ENCODE peak calls at places on chromosomes 11 and 22, in six cellular contexts. J, N, S, T, O and X are unnamed samples.

GRCh38 chr11:126595560-126595959 is 240.1 kb downstream of the ST3GAL4 start:
- DNase-seq in J (no peak), N (no peak), S (no peak), T (no peak), O (no peak), X (no peak)

GRCh38 chr22:29784451-29785361 is 17.5 kb downstream of the UQCR10 start:
- DNase-seq in J (peak; percentile 33), N (no peak), S (no peak), T (no peak), O (no peak), X (no peak)

GRCh38 chr11:3642071-3642951 is 519 bp upstream of the ART5 start:
- DNase-seq in J (peak; percentile 69), N (peak; percentile 52), S (peak; percentile 97), T (peak; percentile 97), O (peak; percentile 37), X (no peak)

GRCh38 chr11:28393348-28393747 is 285.2 kb downstream of the METTL15 start:
- DNase-seq in J (no peak), N (no peak), S (no peak), T (no peak), O (no peak), X (no peak)

GRCh38 chr11:57566564-57567209 is 785 bp downstream of the UBE2L6 start:
- DNase-seq in J (peak; percentile 55), N (no peak), S (no peak), T (no peak), O (no peak), X (no peak)

GRCh38 chr11:71222318-71223080 is 29.9 kb downstream of the SHANK2 start:
- DNase-seq in J (no peak), N (no peak), S (no peak), T (no peak), O (no peak), X (no peak)

GRCh38 chr11:103220133-103220532 is 110.9 kb downstream of the DYNC2H1 start:
- DNase-seq in J (no peak), N (no peak), S (no peak), T (no peak), O (no peak), X (no peak)

GRCh38 chr11:118530180-118530682 is 761 bp upstream of the TMEM25 start:
- DNase-seq in J (peak; percentile 46), N (peak; percentile 48), S (no peak), T (no peak), O (no peak), X (no peak)

GRCh38 chr11:68551223-68551622 is 90.7 kb downstream of the PPP6R3 start:
- DNase-seq in J (peak; percentile 7), N (no peak), S (no peak), T (no peak), O (no peak), X (no peak)

GRCh38 chr11:1866776-1867175 is 13.9 kb downstream of the LSP1 start:
- DNase-seq in J (no peak), N (no peak), S (no peak), T (no peak), O (no peak), X (no peak)

GRCh38 chr11:45106440-45106839 is 40.0 kb upstream of the PRDM11 start:
- DNase-seq in J (no peak), N (no peak), S (no peak), T (no peak), O (no peak), X (no peak)

GRCh38 chr22:20979940-20980453 is 2.1 kb upstream of the LZTR1 start:
- DNase-seq in J (no peak), N (no peak), S (no peak), T (peak; percentile 15), O (no peak), X (no peak)

GRCh38 chr11:66868726-66869291 is 11.9 kb downstream of the LRFN4 start:
- DNase-seq in J (no peak), N (peak; percentile 87), S (peak; percentile 94), T (peak; percentile 86), O (peak; percentile 74), X (peak; percentile 93)

GRCh38 chr22:45237065-45237990 is 3.4 kb downstream of the KIAA0930 start:
- DNase-seq in J (no peak), N (no peak), S (no peak), T (no peak), O (no peak), X (no peak)

GRCh38 chr11:69215216-69215615 is 59.5 kb downstream of the SMIM38 start:
- DNase-seq in J (no peak), N (no peak), S (no peak), T (no peak), O (no peak), X (no peak)

GRCh38 chr11:1847006-1847735 is 5.7 kb upstream of the LSP1 start:
- DNase-seq in J (no peak), N (no peak), S (no peak), T (no peak), O (no peak), X (no peak)

GRCh38 chr11:120273432-120273831 is 33.5 kb downstream of the POU2F3 start:
- DNase-seq in J (peak; percentile 82), N (no peak), S (no peak), T (no peak), O (peak; percentile 56), X (no peak)

GRCh38 chr11:121810291-121810690 is 305.7 kb downstream of the BLID start:
- DNase-seq in J (peak; percentile 95), N (peak; percentile 73), S (no peak), T (no peak), O (no peak), X (no peak)

DNA sequence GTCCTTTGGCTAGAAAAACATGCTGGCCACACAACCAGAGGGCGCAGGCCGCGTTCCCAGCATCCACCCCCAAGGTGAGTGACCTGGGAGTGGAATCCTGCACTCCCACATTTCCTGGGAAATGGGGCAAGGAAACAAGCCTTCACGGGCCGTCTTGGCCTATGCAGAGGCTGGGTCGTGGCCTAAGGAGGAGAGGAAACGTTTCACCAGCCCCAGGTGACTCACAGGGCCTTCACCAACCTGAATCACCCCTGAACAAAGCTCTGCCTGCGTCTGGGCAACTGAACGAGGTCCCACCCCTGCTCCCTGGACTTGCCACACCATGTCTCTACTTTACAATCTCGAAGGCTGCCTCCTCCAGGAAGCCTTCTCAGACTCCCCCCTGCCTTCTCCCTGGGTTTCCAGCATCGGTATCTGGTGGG is 13.2 kb downstream of the MYH9 start:
- DNase-seq in J (peak; percentile 92), N (peak; percentile 84), S (no peak), T (no peak), O (peak; percentile 96), X (no peak)
- H3F3A ChIP-seq in J (peaks cover 65% of the 10 kb centered on the region), N (no peaks in the 10 kb centered on the region), S (peaks cover 19% of the 10 kb centered on the region), T (peaks cover 34% of the 10 kb centered on the region), O (peaks cover 97% of the 10 kb centered on the region), X (peaks cover 33% of the 10 kb centered on the region)

DNA sequence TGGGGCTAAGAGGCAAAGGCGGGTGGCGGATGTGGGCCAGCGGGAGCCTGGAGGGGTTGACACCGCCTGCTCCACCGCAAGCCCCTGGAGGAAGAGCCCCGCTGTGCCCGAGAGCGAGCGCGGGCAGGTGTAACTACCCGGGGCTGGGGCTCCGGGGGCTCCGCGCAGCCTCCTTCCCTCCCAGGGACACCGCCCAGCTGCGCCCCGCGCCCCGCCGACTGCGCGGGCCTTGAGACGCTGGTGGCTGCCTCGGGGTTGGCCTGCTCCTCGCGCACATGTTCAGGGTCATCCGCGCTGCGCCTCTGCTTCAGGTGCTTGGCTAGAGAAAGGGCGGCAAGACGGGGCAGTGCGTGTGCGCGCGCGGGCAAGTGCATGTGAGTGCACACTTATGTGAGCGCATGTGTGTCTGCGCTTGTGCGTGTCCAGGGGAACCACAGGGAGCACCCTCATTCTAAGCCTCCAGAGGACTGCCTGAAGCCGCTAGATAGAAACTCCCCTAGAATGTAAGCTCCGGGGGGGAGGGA is 197.5 kb upstream of the TMEM45B start:
- DNase-seq in J (no peak), N (no peak), S (peak; percentile 24), T (no peak), O (no peak), X (no peak)
- TF ChIP-seq EZH2 in J (no peak), N (no peak), S (no peak), T (no peak), O (no peak), X (no peak)

GRCh38 chr11:86519064-86519911 is 144.6 kb downstream of the CCDC81 start:
- DNase-seq in J (peak; percentile 79), N (no peak), S (no peak), T (no peak), O (no peak), X (no peak)
- H3F3A ChIP-seq in J (peaks cover 40% of the 10 kb centered on the region), N (no peaks in the 10 kb centered on the region), S (no peaks in the 10 kb centered on the region), T (no peaks in the 10 kb centered on the region), O (peaks cover 38% of the 10 kb centered on the region), X (no peaks in the 10 kb centered on the region)

GRCh38 chr11:75242722-75243600 is 2.4 kb downstream of the TPBGL start:
- DNase-seq in J (no peak), N (no peak), S (no peak), T (no peak), O (no peak), X (no peak)

GRCh38 chr11:75241036-75241905 is 697 bp downstream of the TPBGL start:
- DNase-seq in J (peak; percentile 94), N (peak; percentile 94), S (peak; percentile 84), T (peak; percentile 95), O (no peak), X (peak; percentile 80)

GRCh38 chr11:75240381-75241035 is at the start of gene TPBGL:
- DNase-seq in J (peak; percentile 5), N (no peak), S (peak; percentile 65), T (peak; percentile 70), O (no peak), X (no peak)

GRCh38 chr11:75244052-75244814 is 3.7 kb downstream of the TPBGL start:
- DNase-seq in J (no peak), N (no peak), S (no peak), T (no peak), O (no peak), X (no peak)

GRCh38 chr11:75241906-75242644 is 1.5 kb downstream of the TPBGL start:
- DNase-seq in J (peak; percentile 13), N (no peak), S (peak; percentile 34), T (no peak), O (no peak), X (no peak)
- TF ChIP-seq EZH2 in J (no peak), N (no peak), S (peak; percentile 70), T (peak; percentile 77), O (no peak), X (no peak)

GRCh38 chr11:64848779-64849599 is 4.5 kb upstream of the CDC42BPG start:
- DNase-seq in J (no peak), N (peak; percentile 66), S (peak; percentile 79), T (peak; percentile 69), O (peak; percentile 90), X (peak; percentile 60)

GRCh38 chr11:64850979-64851567 is 6.6 kb upstream of the CDC42BPG start:
- DNase-seq in J (peak; percentile 65), N (no peak), S (peak; percentile 67), T (no peak), O (peak; percentile 71), X (peak; percentile 95)

GRCh38 chr11:64849600-64850356 is 5.3 kb upstream of the CDC42BPG start:
- DNase-seq in J (peak; percentile 43), N (no peak), S (no peak), T (no peak), O (no peak), X (no peak)

GRCh38 chr11:64846998-64847666 is 2.7 kb upstream of the CDC42BPG start:
- DNase-seq in J (peak; percentile 91), N (peak; percentile 99), S (peak; percentile 98), T (peak; percentile 97), O (peak; percentile 83), X (peak; percentile 81)

GRCh38 chr11:64848214-64848778 is 3.8 kb upstream of the CDC42BPG start:
- DNase-seq in J (no peak), N (no peak), S (no peak), T (no peak), O (no peak), X (no peak)
- H3F3A ChIP-seq in J (peaks cover 13% of the 10 kb centered on the region), N (no peaks in the 10 kb centered on the region), S (no peaks in the 10 kb centered on the region), T (peaks cover 31% of the 10 kb centered on the region), O (peaks cover 60% of the 10 kb centered on the region), X (peaks cover 22% of the 10 kb centered on the region)